ENCODE peak calls at places on chromosome 7, in six cellular contexts. S is astrocyte, O is IMR-90, K is adrenal gland, N is fibroblast of lung, T is GM12865. B is an unnamed sample.

GRCh38 chr7:30406664-30407425 is 71.7 kb downstream of the NOD1 start:
- DNase-seq in S (peak), O (no peak), K (no peak), N (peak), T (no peak), B (no peak)

GRCh38 chr7:157558061-157558460 is 221.3 kb downstream of the DNAJB6 start:
- DNase-seq in S (no peak), O (no peak), K (no peak), N (no peak), T (no peak), B (no peak)

GRCh38 chr7:100107890-100108289 is 6.4 kb downstream of the AP4M1 start:
- DNase-seq in S (no peak), O (no peak), K (no peak), N (no peak), T (no peak), B (no peak)

GRCh38 chr7:70595741-70596574 is 536.0 kb upstream of the GALNT17 start:
- DNase-seq in S (no peak), O (no peak), K (no peak), N (peak), T (peak), B (no peak)

GRCh38 chr7:80771523-80771922 is 133.1 kb downstream of the CD36 start:
- DNase-seq in S (peak), O (peak), K (no peak), N (peak), T (no peak), B (no peak)

GRCh38 chr7:16532272-16532671 is 5.6 kb downstream of the LRRC72 start:
- DNase-seq in S (no peak), O (no peak), K (no peak), N (no peak), T (no peak), B (no peak)

GRCh38 chr7:37040330-37040729 is 316.0 kb upstream of the AOAH start:
- DNase-seq in S (no peak), O (peak), K (no peak), N (no peak), T (no peak), B (no peak)

GRCh38 chr7:151120896-151121295 is 34.6 kb downstream of the AGAP3 start:
- DNase-seq in S (no peak), O (no peak), K (no peak), N (no peak), T (no peak), B (no peak)

GRCh38 chr7:104971290-104972071 is 42.5 kb upstream of the KMT2E start:
- DNase-seq in S (no peak), O (peak), K (no peak), N (peak), T (no peak), B (no peak)

GRCh38 chr7:27329917-27330316 is 87.3 kb downstream of the EVX1 start:
- DNase-seq in S (no peak), O (no peak), K (no peak), N (no peak), T (no peak), B (no peak)

GRCh38 chr7:95478139-95479037 is 7.4 kb upstream of the ASB4 start:
- DNase-seq in S (peak), O (peak), K (no peak), N (peak), T (no peak), B (peak)

GRCh38 chr7:33472348-33473025 is 343.1 kb downstream of the BBS9 start:
- DNase-seq in S (no peak), O (no peak), K (no peak), N (no peak), T (no peak), B (no peak)

GRCh38 chr7:78264105-78264504 is 465.5 kb downstream of the PHTF2 start:
- DNase-seq in S (no peak), O (no peak), K (no peak), N (no peak), T (no peak), B (no peak)

GRCh38 chr7:43784030-43785001 is 25.8 kb downstream of the BLVRA start:
- DNase-seq in S (no peak), O (peak), K (peak), N (peak), T (peak), B (peak)

GRCh38 chr7:149717481-149717880 is 55.9 kb downstream of the ZNF467 start:
- DNase-seq in S (no peak), O (no peak), K (peak), N (no peak), T (no peak), B (no peak)

GRCh38 chr7:79872171-79872570 is 262.5 kb upstream of the GNAI1 start:
- DNase-seq in S (no peak), O (no peak), K (no peak), N (no peak), T (no peak), B (no peak)

GRCh38 chr7:51090411-51090810 is 226.2 kb downstream of the COBL start:
- DNase-seq in S (no peak), O (no peak), K (no peak), N (no peak), T (no peak), B (no peak)

GRCh38 chr7:128323489-128324362 is 20.0 kb downstream of the RBM28 start:
- DNase-seq in S (peak), O (peak), K (no peak), N (peak), T (no peak), B (no peak)

GRCh38 chr7:14596421-14596820 is 306.1 kb downstream of the DGKB start:
- DNase-seq in S (peak), O (peak), K (no peak), N (peak), T (no peak), B (peak)

GRCh38 chr7:101172854-101173751 is 7.0 kb downstream of the NAT16 start:
- DNase-seq in S (no peak), O (peak), K (peak), N (peak), T (no peak), B (peak)

GRCh38 chr7:132249591-132249971 is 326.7 kb downstream of the PLXNA4 start:
- DNase-seq in S (no peak), O (no peak), K (no peak), N (peak), T (peak), B (no peak)

GRCh38 chr7:1922071-1922869 is 252.2 kb downstream of the ELFN1 start:
- DNase-seq in S (no peak), O (peak), K (peak), N (no peak), T (no peak), B (no peak)

GRCh38 chr7:1920266-1920681 is 250.2 kb downstream of the ELFN1 start:
- DNase-seq in S (no peak), O (no peak), K (no peak), N (no peak), T (no peak), B (no peak)

GRCh38 chr7:1918881-1919525 is 248.9 kb downstream of the ELFN1 start:
- DNase-seq in S (no peak), O (no peak), K (no peak), N (no peak), T (no peak), B (no peak)

GRCh38 chr7:1919539-1920265 is 249.6 kb downstream of the ELFN1 start:
- DNase-seq in S (no peak), O (peak), K (peak), N (no peak), T (no peak), B (no peak)

DNA sequence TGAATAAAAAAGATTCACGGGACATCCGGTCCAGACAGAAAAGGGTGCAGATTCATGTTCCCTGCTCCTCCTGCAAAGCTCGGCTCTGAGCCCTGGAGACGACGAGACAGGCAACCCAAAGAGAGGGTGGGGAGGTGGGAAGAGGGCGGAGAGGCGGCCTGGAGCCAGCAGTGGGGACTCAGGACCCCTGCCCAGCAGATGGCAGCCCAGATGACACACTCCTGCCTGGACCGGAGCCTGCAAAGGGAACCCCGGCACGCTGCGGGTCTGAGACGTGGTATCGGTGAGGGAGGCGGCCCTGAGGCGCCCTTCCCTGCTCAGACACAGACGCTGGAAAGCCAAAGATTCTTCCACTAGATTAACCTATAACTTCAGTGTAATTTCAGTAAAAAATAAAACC is 250.8 kb downstream of the ELFN1 start:
- DNase-seq in S (no peak), O (no peak), K (no peak), N (no peak), T (no peak), B (no peak)
- H3K4me3 ChIP-seq in S (no peak), O (no peak), K (no peak), N (no peak), T (no peak), B (no peak)

GRCh38 chr7:88344956-88345832 is 38.5 kb upstream of the STEAP4 start:
- DNase-seq in S (no peak), O (no peak), K (peak), N (peak), T (peak), B (peak)
- TF ChIP-seq CTCF in S (peak), O (peak), K (peak), N (peak), T (peak), B (peak)

GRCh38 chr7:641269-641671 is 85.2 kb upstream of the DNAAF5 start:
- DNase-seq in S (peak), O (no peak), K (no peak), N (peak), T (no peak), B (no peak)
- H3K4me3 ChIP-seq in S (no peak), O (no peak), K (no peak), N (no peak), T (no peak), B (no peak)

GRCh38 chr7:20197837-20198236 is 19.3 kb downstream of the MACC1 start:
- DNase-seq in S (no peak), O (no peak), K (no peak), N (no peak), T (no peak), B (no peak)
- TF ChIP-seq CTCF in S (peak), O (peak), K (no peak), N (peak), T (peak), B (peak)

GRCh38 chr7:134546903-134547737 is 1.8 kb upstream of the AKR1B15 start:
- DNase-seq in S (no peak), O (peak), K (peak), N (no peak), T (no peak), B (no peak)
- H3K4me3 ChIP-seq in S (peak), O (peak), K (no peak), N (peak), T (peak), B (peak)